ENCODE peak calls at places on chromosomes 12 and 14, in seven cellular contexts. One of them, this sample, is unnamed. For H3K27me3 and H3K36me3, the result is how much of the 10 kb centered on the place peaks cover.

GRCh38 chr14:35349966-35350365 is 54.6 kb downstream of the NFKBIA start:
- DNase-seq in pancreas: peak
- DNase-seq in uterus: no peak
- DNase-seq in tibial nerve: no peak
- DNase-seq in iPS DF 6.9: no peak
- DNase-seq in heart left ventricle: no peak
- DNase-seq in tibial artery: no peak
- DNase-seq in this sample: no peak

GRCh38 chr14:100066984-100067383 is 1.8 kb downstream of the EVL start:
- DNase-seq in pancreas: no peak
- DNase-seq in uterus: no peak
- DNase-seq in tibial nerve: no peak
- DNase-seq in iPS DF 6.9: no peak
- DNase-seq in heart left ventricle: no peak
- DNase-seq in tibial artery: no peak
- DNase-seq in this sample: no peak

GRCh38 chr12:94280063-94280462 is 131.7 kb downstream of the PLXNC1 start:
- DNase-seq in pancreas: no peak
- DNase-seq in uterus: no peak
- DNase-seq in tibial nerve: no peak
- DNase-seq in iPS DF 6.9: no peak
- DNase-seq in heart left ventricle: no peak
- DNase-seq in tibial artery: no peak
- DNase-seq in this sample: no peak

GRCh38 chr14:54713364-54713763 is 146.4 kb downstream of the SAMD4A start:
- DNase-seq in pancreas: no peak
- DNase-seq in uterus: no peak
- DNase-seq in tibial nerve: no peak
- DNase-seq in iPS DF 6.9: no peak
- DNase-seq in heart left ventricle: no peak
- DNase-seq in tibial artery: no peak
- DNase-seq in this sample: no peak

GRCh38 chr12:130713581-130713991 is 2.5 kb downstream of the RIMBP2 start:
- DNase-seq in pancreas: peak
- DNase-seq in uterus: peak
- DNase-seq in tibial nerve: no peak
- DNase-seq in iPS DF 6.9: no peak
- DNase-seq in heart left ventricle: no peak
- DNase-seq in tibial artery: peak
- DNase-seq in this sample: no peak

GRCh38 chr12:76785407-76785806 is 21.5 kb downstream of the ZDHHC17 start:
- DNase-seq in pancreas: no peak
- DNase-seq in uterus: no peak
- DNase-seq in tibial nerve: no peak
- DNase-seq in iPS DF 6.9: no peak
- DNase-seq in heart left ventricle: no peak
- DNase-seq in tibial artery: no peak
- DNase-seq in this sample: no peak

GRCh38 chr12:1805441-1806081 is 14.8 kb upstream of the LRTM2 start:
- DNase-seq in pancreas: peak
- DNase-seq in uterus: peak
- DNase-seq in tibial nerve: no peak
- DNase-seq in iPS DF 6.9: no peak
- DNase-seq in heart left ventricle: peak
- DNase-seq in tibial artery: no peak
- DNase-seq in this sample: no peak

GRCh38 chr12:13223176-13223806 is 26.8 kb downstream of the EMP1 start:
- DNase-seq in pancreas: no peak
- DNase-seq in uterus: no peak
- DNase-seq in tibial nerve: no peak
- DNase-seq in iPS DF 6.9: no peak
- DNase-seq in heart left ventricle: no peak
- DNase-seq in tibial artery: no peak
- DNase-seq in this sample: peak

GRCh38 chr12:126418357-126418756 is 1353.1 kb downstream of the AACS start:
- DNase-seq in pancreas: no peak
- DNase-seq in uterus: no peak
- DNase-seq in tibial nerve: no peak
- DNase-seq in iPS DF 6.9: no peak
- DNase-seq in heart left ventricle: no peak
- DNase-seq in tibial artery: no peak
- DNase-seq in this sample: no peak

GRCh38 chr12:116273813-116274551 is 3.5 kb downstream of the MED13L start:
- DNase-seq in pancreas: no peak
- DNase-seq in uterus: no peak
- DNase-seq in tibial nerve: no peak
- DNase-seq in iPS DF 6.9: no peak
- DNase-seq in heart left ventricle: no peak
- DNase-seq in tibial artery: no peak
- DNase-seq in this sample: no peak

GRCh38 chr12:6963741-6964446 is 6.6 kb downstream of the PHB2 start:
- DNase-seq in pancreas: no peak
- DNase-seq in uterus: no peak
- DNase-seq in tibial nerve: no peak
- DNase-seq in iPS DF 6.9: no peak
- DNase-seq in heart left ventricle: peak
- DNase-seq in tibial artery: peak
- DNase-seq in this sample: no peak

GRCh38 chr14:21040370-21040925 is 1.7 kb upstream of the RNASE7 start:
- DNase-seq in pancreas: no peak
- DNase-seq in uterus: no peak
- DNase-seq in tibial nerve: no peak
- DNase-seq in iPS DF 6.9: no peak
- DNase-seq in heart left ventricle: no peak
- DNase-seq in tibial artery: no peak
- DNase-seq in this sample: no peak

GRCh38 chr12:111327474-111327873 is 41.4 kb downstream of the PHETA1 start:
- DNase-seq in pancreas: no peak
- DNase-seq in uterus: no peak
- DNase-seq in tibial nerve: no peak
- DNase-seq in iPS DF 6.9: no peak
- DNase-seq in heart left ventricle: no peak
- DNase-seq in tibial artery: no peak
- DNase-seq in this sample: no peak

GRCh38 chr14:33678012-33678411 is 272.9 kb downstream of the EGLN3 start:
- DNase-seq in pancreas: no peak
- DNase-seq in uterus: no peak
- DNase-seq in tibial nerve: no peak
- DNase-seq in iPS DF 6.9: no peak
- DNase-seq in heart left ventricle: no peak
- DNase-seq in tibial artery: no peak
- DNase-seq in this sample: no peak

GRCh38 chr12:1533205-1533601 is 61.2 kb downstream of the FBXL14 start:
- DNase-seq in pancreas: no peak
- DNase-seq in uterus: no peak
- DNase-seq in tibial nerve: no peak
- DNase-seq in iPS DF 6.9: no peak
- DNase-seq in heart left ventricle: no peak
- DNase-seq in tibial artery: no peak
- DNase-seq in this sample: no peak

GRCh38 chr12:131827961-131828534 is at the start of gene MMP17:
- DNase-seq in pancreas: peak
- DNase-seq in uterus: peak
- DNase-seq in tibial nerve: peak
- DNase-seq in iPS DF 6.9: no peak
- DNase-seq in heart left ventricle: peak
- DNase-seq in tibial artery: no peak
- DNase-seq in this sample: peak

GRCh38 chr12:1605129-1606020 is 11.0 kb upstream of the FBXL14 start:
- DNase-seq in pancreas: peak
- DNase-seq in uterus: peak
- DNase-seq in tibial nerve: peak
- DNase-seq in iPS DF 6.9: no peak
- DNase-seq in heart left ventricle: peak
- DNase-seq in tibial artery: peak
- DNase-seq in this sample: peak

GRCh38 chr12:6613015-6613775 is 6.0 kb upstream of the CHD4 start:
- DNase-seq in pancreas: no peak
- DNase-seq in uterus: peak
- DNase-seq in tibial nerve: peak
- DNase-seq in iPS DF 6.9: no peak
- DNase-seq in heart left ventricle: peak
- DNase-seq in tibial artery: peak
- DNase-seq in this sample: peak

GRCh38 chr12:132390287-132391076 is 61.1 kb upstream of the GALNT9 start:
- DNase-seq in pancreas: peak
- DNase-seq in uterus: no peak
- DNase-seq in tibial nerve: no peak
- DNase-seq in iPS DF 6.9: no peak
- DNase-seq in heart left ventricle: peak
- DNase-seq in tibial artery: no peak
- DNase-seq in this sample: no peak

GRCh38 chr12:18583655-18584054 is 154.2 kb downstream of the PLCZ1 start:
- DNase-seq in pancreas: no peak
- DNase-seq in uterus: no peak
- DNase-seq in tibial nerve: no peak
- DNase-seq in iPS DF 6.9: no peak
- DNase-seq in heart left ventricle: no peak
- DNase-seq in tibial artery: no peak
- DNase-seq in this sample: no peak

GRCh38 chr14:88063807-88064206 is 58.9 kb downstream of the GPR65 start:
- DNase-seq in pancreas: no peak
- DNase-seq in uterus: no peak
- DNase-seq in tibial nerve: no peak
- DNase-seq in iPS DF 6.9: no peak
- DNase-seq in heart left ventricle: no peak
- DNase-seq in tibial artery: no peak
- DNase-seq in this sample: no peak

GRCh38 chr12:52305921-52306705 is 14.8 kb upstream of the KRT81 start:
- DNase-seq in pancreas: no peak
- DNase-seq in uterus: no peak
- DNase-seq in tibial nerve: no peak
- DNase-seq in iPS DF 6.9: no peak
- DNase-seq in heart left ventricle: no peak
- DNase-seq in tibial artery: no peak
- DNase-seq in this sample: no peak
- H3K27me3 ChIP-seq in pancreas: under half
- H3K27me3 ChIP-seq in uterus: under half
- H3K27me3 ChIP-seq in tibial nerve: under half
- H3K27me3 ChIP-seq in iPS DF 6.9: under half
- H3K27me3 ChIP-seq in heart left ventricle: under half
- H3K27me3 ChIP-seq in tibial artery: under half
- H3K27me3 ChIP-seq in this sample: under half

DNA sequence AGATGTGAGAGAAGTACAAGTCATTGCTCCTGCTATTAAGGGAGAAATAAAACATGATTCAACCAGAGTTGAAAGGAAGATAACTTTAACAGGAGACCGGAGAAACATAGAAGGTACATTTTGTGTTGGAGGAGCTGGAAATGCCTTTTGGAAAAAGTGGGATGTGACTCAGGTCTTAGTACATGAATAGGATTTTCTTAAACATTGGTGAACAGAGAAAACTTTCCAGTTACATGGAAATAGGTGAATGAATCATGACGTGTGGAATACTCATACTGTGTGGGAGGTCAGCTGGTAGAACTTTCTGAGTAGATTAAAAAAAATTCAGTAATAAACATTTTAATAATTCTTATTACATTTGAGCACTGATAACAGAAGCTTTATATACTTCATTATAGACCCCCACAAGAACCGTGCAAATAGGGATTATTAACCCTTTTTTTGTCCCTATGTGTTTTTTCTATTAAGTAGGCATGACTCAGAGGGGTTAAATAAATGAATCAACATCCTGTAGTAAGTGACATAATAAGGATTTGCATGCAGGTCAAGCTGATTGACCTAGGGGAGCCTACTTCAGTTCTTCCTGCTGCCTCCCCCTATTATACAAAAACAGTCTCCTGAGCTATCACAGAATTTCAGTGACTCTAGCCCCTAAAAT is 710.5 kb downstream of the NOVA1 start:
- DNase-seq in pancreas: no peak
- DNase-seq in uterus: no peak
- DNase-seq in tibial nerve: no peak
- DNase-seq in iPS DF 6.9: no peak
- DNase-seq in heart left ventricle: no peak
- DNase-seq in tibial artery: no peak
- DNase-seq in this sample: no peak
- H3K4me3 ChIP-seq in pancreas: no peak
- H3K4me3 ChIP-seq in uterus: no peak
- H3K4me3 ChIP-seq in tibial nerve: no peak
- H3K4me3 ChIP-seq in iPS DF 6.9: no peak
- H3K4me3 ChIP-seq in heart left ventricle: no peak
- H3K4me3 ChIP-seq in tibial artery: no peak
- H3K4me3 ChIP-seq in this sample: no peak

GRCh38 chr14:77436042-77436441 is 12.7 kb upstream of the NOXRED1 start:
- DNase-seq in pancreas: no peak
- DNase-seq in uterus: no peak
- DNase-seq in tibial nerve: no peak
- DNase-seq in iPS DF 6.9: no peak
- DNase-seq in heart left ventricle: no peak
- DNase-seq in tibial artery: no peak
- DNase-seq in this sample: no peak

GRCh38 chr14:77442196-77442595 is 15.2 kb downstream of the VIPAS39 start:
- DNase-seq in pancreas: no peak
- DNase-seq in uterus: no peak
- DNase-seq in tibial nerve: no peak
- DNase-seq in iPS DF 6.9: no peak
- DNase-seq in heart left ventricle: no peak
- DNase-seq in tibial artery: no peak
- DNase-seq in this sample: no peak

GRCh38 chr14:77439861-77440260 is 16.5 kb upstream of the NOXRED1 start:
- DNase-seq in pancreas: no peak
- DNase-seq in uterus: no peak
- DNase-seq in tibial nerve: no peak
- DNase-seq in iPS DF 6.9: no peak
- DNase-seq in heart left ventricle: no peak
- DNase-seq in tibial artery: no peak
- DNase-seq in this sample: no peak
- H3K36me3 ChIP-seq in pancreas: half or more
- H3K36me3 ChIP-seq in uterus: under half
- H3K36me3 ChIP-seq in tibial nerve: under half
- H3K36me3 ChIP-seq in iPS DF 6.9: under half
- H3K36me3 ChIP-seq in heart left ventricle: under half
- H3K36me3 ChIP-seq in tibial artery: half or more
- H3K36me3 ChIP-seq in this sample: under half

GRCh38 chr12:64680235-64680634 is 69.9 kb downstream of the RASSF3 start:
- DNase-seq in pancreas: no peak
- DNase-seq in uterus: no peak
- DNase-seq in tibial nerve: no peak
- DNase-seq in iPS DF 6.9: no peak
- DNase-seq in heart left ventricle: no peak
- DNase-seq in tibial artery: no peak
- DNase-seq in this sample: peak

GRCh38 chr12:64681200-64682052 is 71.1 kb downstream of the RASSF3 start:
- DNase-seq in pancreas: no peak
- DNase-seq in uterus: no peak
- DNase-seq in tibial nerve: no peak
- DNase-seq in iPS DF 6.9: no peak
- DNase-seq in heart left ventricle: no peak
- DNase-seq in tibial artery: no peak
- DNase-seq in this sample: no peak

GRCh38 chr12:64685076-64685475 is 74.1 kb downstream of the GNS start:
- DNase-seq in pancreas: no peak
- DNase-seq in uterus: no peak
- DNase-seq in tibial nerve: no peak
- DNase-seq in iPS DF 6.9: no peak
- DNase-seq in heart left ventricle: no peak
- DNase-seq in tibial artery: no peak
- DNase-seq in this sample: no peak

GRCh38 chr12:64685605-64686004 is 73.6 kb downstream of the GNS start:
- DNase-seq in pancreas: no peak
- DNase-seq in uterus: no peak
- DNase-seq in tibial nerve: no peak
- DNase-seq in iPS DF 6.9: no peak
- DNase-seq in heart left ventricle: no peak
- DNase-seq in tibial artery: no peak
- DNase-seq in this sample: no peak

GRCh38 chr12:64682572-64683277 is 72.4 kb downstream of the RASSF3 start:
- DNase-seq in pancreas: no peak
- DNase-seq in uterus: peak
- DNase-seq in tibial nerve: no peak
- DNase-seq in iPS DF 6.9: no peak
- DNase-seq in heart left ventricle: peak
- DNase-seq in tibial artery: peak
- DNase-seq in this sample: peak
- H3K27me3 ChIP-seq in pancreas: under half
- H3K27me3 ChIP-seq in uterus: under half
- H3K27me3 ChIP-seq in tibial nerve: under half
- H3K27me3 ChIP-seq in iPS DF 6.9: under half
- H3K27me3 ChIP-seq in heart left ventricle: under half
- H3K27me3 ChIP-seq in tibial artery: under half
- H3K27me3 ChIP-seq in this sample: under half

This sample was measured in MG63.